ENCODE peak calls at places on chromosome 14, in four cellular contexts. K, U, E and I are unnamed samples.

GRCh38 chr14:64598404-64598803 is 48.6 kb downstream of the PPP1R36 start:
- DNase-seq in K (no peak), U (no peak), E (no peak), I (no peak)

GRCh38 chr14:51304956-51305355 is 64.9 kb downstream of the TMX1 start:
- DNase-seq in U (no peak), E (no peak), K (no peak), I (no peak)

GRCh38 chr14:23376477-23377200 is at the start of gene CMTM5:
- DNase-seq in K (no peak), U (no peak), E (peak; percentile 79), I (no peak)

GRCh38 chr14:79543966-79544365 is 667.3 kb downstream of the DIO2 start:
- DNase-seq in K (no peak), U (peak; percentile 1), E (peak; percentile 82), I (no peak)

GRCh38 chr14:100677925-100678765 is 48.5 kb upstream of the DLK1 start:
- DNase-seq in E (no peak), U (peak; percentile 89), K (peak; percentile 58), I (no peak)

GRCh38 chr14:21408152-21408551 is 24.3 kb upstream of the SUPT16H start:
- DNase-seq in E (no peak), K (no peak), U (no peak), I (no peak)

GRCh38 chr14:60723218-60724079 is 702 bp downstream of the SIX4 start:
- DNase-seq in E (peak; percentile 64), U (peak; percentile 72), K (peak; percentile 54), I (peak; percentile 57)

GRCh38 chr14:36604757-36605505 is 22.5 kb upstream of the NKX2-8 start:
- DNase-seq in E (peak; percentile 91), U (peak; percentile 49), K (peak; percentile 53), I (peak; percentile 52)

GRCh38 chr14:74048291-74048690 is 29.1 kb downstream of the BBOF1 start:
- DNase-seq in E (peak; percentile 73), U (no peak), K (no peak), I (no peak)

GRCh38 chr14:89681086-89682018 is 264.3 kb upstream of the FOXN3 start:
- DNase-seq in E (no peak), K (no peak), U (no peak), I (no peak)

GRCh38 chr14:87497301-87497700 is 495.7 kb downstream of the GALC start:
- DNase-seq in U (no peak), E (no peak), K (no peak), I (no peak)

GRCh38 chr14:93064411-93065271 is 51.1 kb downstream of the ITPK1 start:
- DNase-seq in K (no peak), E (no peak), U (no peak), I (no peak)

GRCh38 chr14:59199614-59200013 is 11.1 kb downstream of the DAAM1 start:
- DNase-seq in U (no peak), K (no peak), E (no peak), I (no peak)

GRCh38 chr14:101198398-101199027 is 295.0 kb upstream of the RTL1 start:
- DNase-seq in E (no peak), U (peak; percentile 10), K (peak; percentile 21), I (peak; percentile 30)

GRCh38 chr14:25042362-25043299 is 7.3 kb downstream of the STXBP6 start:
- DNase-seq in E (peak; percentile 80), U (no peak), K (no peak), I (no peak)

GRCh38 chr14:85534914-85535313 is 5.0 kb downstream of the FLRT2 start:
- DNase-seq in K (no peak), U (no peak), E (no peak), I (no peak)

GRCh38 chr14:94173471-94173884 is 644 bp upstream of the PPP4R4 start:
- DNase-seq in E (peak; percentile 40), U (no peak), K (no peak), I (no peak)

GRCh38 chr14:77007339-77007974 is 21.1 kb downstream of the IRF2BPL start:
- DNase-seq in E (no peak), K (no peak), U (no peak), I (peak; percentile 83)

GRCh38 chr14:104973215-104974145 is 4.7 kb downstream of the AHNAK2 start:
- DNase-seq in K (peak; percentile 84), U (no peak), E (no peak), I (peak; percentile 93)

GRCh38 chr14:89207925-89208328 is 209.1 kb downstream of the FOXN3 start:
- DNase-seq in K (no peak), U (peak; percentile 30), E (peak; percentile 35), I (no peak)

GRCh38 chr14:27528328-27528727 is 930.5 kb upstream of the NOVA1 start:
- DNase-seq in K (no peak), E (peak; percentile 68), U (peak; percentile 37), I (no peak)

GRCh38 chr14:104171029-104171697 is 32.8 kb downstream of the KIF26A start:
- DNase-seq in E (peak; percentile 73), U (no peak), K (peak; percentile 50), I (no peak)

GRCh38 chr14:50311337-50311973 is 574 bp downstream of the L2HGDH start:
- DNase-seq in E (no peak), U (peak; percentile 87), K (no peak), I (no peak)

GRCh38 chr14:100540141-100540925 is 46.9 kb downstream of the BEGAIN start:
- DNase-seq in E (peak; percentile 80), U (peak; percentile 85), K (no peak), I (no peak)

GRCh38 chr14:21267431-21267845 is 1.8 kb downstream of the HNRNPC start:
- DNase-seq in E (no peak), K (no peak), U (no peak), I (no peak)

GRCh38 chr14:83355609-83356008 is 1822.0 kb upstream of the SEL1L start:
- DNase-seq in K (no peak), U (no peak), E (no peak), I (no peak)

GRCh38 chr14:104558231-104559042 is 21.1 kb upstream of the C14orf180 start:
- DNase-seq in K (no peak), E (no peak), U (no peak), I (peak; percentile 33)

GRCh38 chr14:53545217-53545616 is 392.1 kb upstream of the DDHD1 start:
- DNase-seq in U (no peak), K (no peak), E (no peak), I (no peak)

GRCh38 chr14:94390372-94391086 is 2.1 kb upstream of the SERPINA1 start:
- DNase-seq in E (peak; percentile 24), U (no peak), K (peak; percentile 83), I (peak; percentile 45)

GRCh38 chr14:20530771-20531571 is 25.6 kb downstream of the RNASE10 start:
- DNase-seq in K (peak; percentile 73), E (peak; percentile 93), U (peak; percentile 38), I (peak; percentile 54)

GRCh38 chr14:106605548-106606448 is 1079.4 kb downstream of the TMEM121 start:
- DNase-seq in U (peak; percentile 54), E (no peak), K (peak; percentile 52), I (no peak)

GRCh38 chr14:91250912-91251311 is 6.4 kb upstream of the GPR68 start:
- DNase-seq in E (no peak), U (no peak), K (no peak), I (no peak)

GRCh38 chr14:34059925-34060746 is 109.3 kb upstream of the EGLN3 start:
- DNase-seq in E (peak; percentile 84), U (peak; percentile 87), K (peak; percentile 85), I (peak; percentile 76)

GRCh38 chr14:31716208-31716607 is 155.0 kb downstream of the NUBPL start:
- DNase-seq in K (no peak), E (no peak), U (no peak), I (no peak)

GRCh38 chr14:31718585-31718984 is 157.4 kb downstream of the NUBPL start:
- DNase-seq in K (no peak), U (no peak), E (no peak), I (no peak)

GRCh38 chr14:31717294-31718085 is 156.3 kb downstream of the NUBPL start:
- DNase-seq in U (no peak), E (no peak), K (no peak), I (no peak)

GRCh38 chr14:31718985-31719384 is 157.8 kb downstream of the NUBPL start:
- DNase-seq in U (no peak), E (no peak), K (no peak), I (no peak)
- TF ChIP-seq POLR2AphosphoS5 in U (no peak), E (no peak), K (no peak), I (no peak)

GRCh38 chr14:55141812-55142211 is 12.8 kb downstream of the LGALS3 start:
- DNase-seq in U (no peak), K (no peak), E (no peak), I (no peak)
- H3K4me1 ChIP-seq in U (no peaks in the 10 kb centered on the region), K (peaks cover 47% of the 10 kb centered on the region), E (no peaks in the 10 kb centered on the region), I (peaks cover 9% of the 10 kb centered on the region)

GRCh38 chr14:96894966-96895365 is 97.8 kb downstream of the VRK1 start:
- DNase-seq in U (no peak), K (no peak), E (no peak), I (no peak)

GRCh38 chr14:96893966-96894622 is 96.9 kb downstream of the VRK1 start:
- DNase-seq in U (no peak), K (no peak), E (no peak), I (no peak)

GRCh38 chr14:96901227-96901626 is 104.0 kb downstream of the VRK1 start:
- DNase-seq in E (no peak), U (no peak), K (no peak), I (no peak)

GRCh38 chr14:96897184-96897583 is 100.0 kb downstream of the VRK1 start:
- DNase-seq in K (no peak), E (no peak), U (no peak), I (no peak)

DNA sequence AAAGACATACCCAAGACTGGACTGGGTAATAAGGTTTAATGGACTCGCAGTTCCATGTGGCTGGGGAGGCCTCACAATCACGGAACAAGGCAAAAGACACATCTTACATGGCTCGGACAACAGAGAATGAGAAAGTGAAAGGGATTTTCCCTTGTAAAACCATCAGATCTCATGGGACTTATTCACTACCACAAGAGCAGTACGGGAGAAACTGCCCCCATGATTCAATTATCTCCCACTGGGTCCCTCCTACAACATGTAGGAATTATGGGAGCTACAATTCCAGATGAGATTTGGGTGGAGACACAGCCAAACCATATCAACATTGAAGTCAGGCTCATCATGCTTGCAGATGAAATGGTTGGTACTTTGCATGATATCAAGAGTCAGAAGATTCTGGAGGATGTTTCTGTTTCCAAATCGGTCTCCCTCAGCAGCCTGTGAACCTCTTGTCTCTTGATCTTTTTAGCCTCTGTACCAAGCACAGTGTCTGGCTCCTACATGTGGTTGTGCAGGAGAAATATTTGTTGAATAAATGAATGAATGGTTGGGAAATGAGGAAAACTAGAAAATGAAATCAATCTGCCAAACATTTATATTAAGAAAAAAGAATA is 98.6 kb downstream of the VRK1 start:
- DNase-seq in U (no peak), K (no peak), E (no peak), I (no peak)
- TF ChIP-seq POLR2AphosphoS5 in U (no peak), K (no peak), E (no peak), I (no peak)

GRCh38 chr14:102606296-102606695 is 13.8 kb downstream of the RCOR1 start:
- DNase-seq in U (no peak), E (no peak), K (no peak), I (no peak)
- H3K4me1 ChIP-seq in U (no peaks in the 10 kb centered on the region), E (no peaks in the 10 kb centered on the region), K (peaks cover 64% of the 10 kb centered on the region), I (no peaks in the 10 kb centered on the region)

GRCh38 chr14:96986701-96987474 is 189.7 kb downstream of the VRK1 start:
- DNase-seq in E (no peak), U (no peak), K (no peak), I (no peak)
- TF ChIP-seq POLR2AphosphoS5 in E (no peak), U (no peak), K (no peak), I (no peak)

GRCh38 chr14:67941456-67942018 is 122.0 kb downstream of the RAD51B start:
- DNase-seq in U (no peak), K (no peak), E (peak; percentile 32), I (no peak)
- H3K4me1 ChIP-seq in U (peaks cover 34% of the 10 kb centered on the region), K (peaks cover 65% of the 10 kb centered on the region), E (peaks cover 51% of the 10 kb centered on the region), I (peaks cover 26% of the 10 kb centered on the region)